ENCODE peak calls at places on chromosomes 12 and 14, in nine cellular contexts. U is nucleus accumbens, F is WTC11, V is AG04449, A is ELR, E is Kasumi-1, O is IMR-90, Q is lower leg skin, D is T-helper 1 cell. Z is an unnamed sample.
A peak's percentile ranks its signal among the peaks of the same experiment; 100 is the strongest.

GRCh38 chr14:55398679-55399078 is 13.0 kb downstream of the ATG14 start:
- DNase-seq in U (no peak), A (peak; percentile 98), Q (peak; percentile 45), D (no peak), V (peak; percentile 90), O (peak; percentile 99), E (no peak), F (no peak), Z (peak; percentile 7)

GRCh38 chr12:116456683-116457082 is 102.5 kb upstream of the MAP1LC3B2 start:
- DNase-seq in Q (no peak), D (no peak), E (no peak), O (no peak), U (no peak), A (no peak), F (no peak), V (no peak), Z (no peak)

GRCh38 chr12:45232771-45233372 is 17.0 kb downstream of the ANO6 start:
- DNase-seq in A (peak; percentile 99), F (peak; percentile 29), E (peak; percentile 9), D (no peak), V (peak; percentile 95), Q (peak; percentile 60), U (no peak), O (peak; percentile 98), Z (no peak)

GRCh38 chr14:103382375-103382774 is 2.8 kb upstream of the MARK3 start:
- DNase-seq in V (peak; percentile 40), A (peak; percentile 84), Q (no peak), O (peak; percentile 71), F (no peak), D (peak; percentile 8), E (peak; percentile 35), U (no peak), Z (no peak)

GRCh38 chr14:70981005-70981952 is 74.0 kb downstream of the PCNX1 start:
- DNase-seq in E (peak; percentile 74), F (no peak), V (no peak), O (peak; percentile 15), U (no peak), D (peak; percentile 64), A (peak; percentile 45), Q (no peak), Z (no peak)

GRCh38 chr14:99015833-99016232 is 256.2 kb downstream of the BCL11B start:
- DNase-seq in A (no peak), D (no peak), U (no peak), Q (no peak), O (no peak), V (no peak), E (no peak), F (no peak), Z (no peak)

GRCh38 chr12:4282892-4283511 is 9.4 kb downstream of the CCND2 start:
- DNase-seq in A (no peak), V (no peak), E (no peak), D (no peak), U (no peak), O (no peak), F (peak; percentile 44), Q (no peak), Z (no peak)

GRCh38 chr12:55058776-55059175 is 39.0 kb downstream of the NEUROD4 start:
- DNase-seq in A (no peak), O (no peak), F (no peak), U (no peak), Q (no peak), V (no peak), E (no peak), D (no peak), Z (no peak)

GRCh38 chr12:80708535-80709328 is 1.3 kb downstream of the MYF6 start:
- DNase-seq in Q (no peak), O (no peak), V (no peak), E (no peak), A (no peak), F (no peak), D (no peak), U (no peak), Z (no peak)

GRCh38 chr12:57622293-57623245 is 10.4 kb downstream of the B4GALNT1 start:
- DNase-seq in U (no peak), V (no peak), O (no peak), F (no peak), E (no peak), A (no peak), Q (no peak), D (no peak), Z (no peak)

GRCh38 chr14:65131176-65131765 is 29.0 kb upstream of the MAX start:
- DNase-seq in O (peak; percentile 84), D (no peak), F (no peak), Q (no peak), A (peak; percentile 77), V (peak; percentile 79), E (no peak), U (no peak), Z (no peak)

GRCh38 chr12:45468751-45469615 is 253.1 kb downstream of the ANO6 start:
- DNase-seq in A (no peak), V (no peak), E (no peak), U (no peak), O (no peak), D (no peak), F (peak; percentile 12), Q (no peak), Z (no peak)

GRCh38 chr12:58310368-58310767 is 369.0 kb downstream of the ATP23 start:
- DNase-seq in V (no peak), O (peak; percentile 78), E (no peak), D (no peak), Q (no peak), A (peak; percentile 92), U (no peak), F (no peak), Z (no peak)